ENCODE peak calls at places on chromosomes 16 and 17, in ten cellular contexts. G, Q, T, V, W, U, N, R, S and B are unnamed samples.

GRCh38 chr16:2278956-2279800 is 11.3 kb upstream of the RNPS1 start:
- DNase-seq in G (no peak), Q (no peak), T (no peak), V (no peak), W (no peak), U (no peak), N (no peak), R (no peak), S (no peak), B (no peak)

GRCh38 chr16:21638573-21638975 is 13.8 kb downstream of the IGSF6 start:
- DNase-seq in G (no peak), Q (no peak), T (no peak), V (no peak), W (no peak), U (no peak), N (no peak), R (no peak), S (no peak), B (no peak)

GRCh38 chr17:164536-165235 is 16.8 kb downstream of the DOC2B start:
- DNase-seq in G (peak), Q (peak), T (no peak), V (peak), W (no peak), U (no peak), N (no peak), R (peak), S (no peak), B (no peak)

GRCh38 chr17:31680126-31680525 is 178.9 kb downstream of the COPRS start:
- DNase-seq in G (no peak), Q (no peak), T (no peak), V (no peak), W (no peak), U (no peak), N (no peak), R (no peak), S (no peak), B (no peak)

GRCh38 chr17:79005063-79005861 is 4.3 kb downstream of the CANT1 start:
- DNase-seq in G (no peak), Q (peak), T (peak), V (peak), W (no peak), U (no peak), N (peak), R (peak), S (no peak), B (peak)

GRCh38 chr17:56912105-56912999 is 1.5 kb downstream of the TRIM25 start:
- DNase-seq in G (no peak), Q (peak), T (peak), V (peak), W (no peak), U (no peak), N (no peak), R (peak), S (no peak), B (peak)

GRCh38 chr17:80565347-80566053 is 20.9 kb downstream of the RPTOR start:
- DNase-seq in G (no peak), Q (no peak), T (no peak), V (peak), W (no peak), U (no peak), N (no peak), R (peak), S (no peak), B (no peak)

GRCh38 chr16:15853021-15853420 is 3.8 kb downstream of the MYH11 start:
- DNase-seq in G (no peak), Q (no peak), T (no peak), V (no peak), W (no peak), U (no peak), N (no peak), R (no peak), S (no peak), B (no peak)

GRCh38 chr17:57372156-57372555 is 115.8 kb downstream of the MSI2 start:
- DNase-seq in G (peak), Q (peak), T (no peak), V (no peak), W (no peak), U (peak), N (no peak), R (no peak), S (no peak), B (no peak)

GRCh38 chr16:21276090-21276489 is 2.0 kb downstream of the CRYM start:
- DNase-seq in G (no peak), Q (no peak), T (no peak), V (no peak), W (no peak), U (no peak), N (no peak), R (no peak), S (no peak), B (no peak)

GRCh38 chr16:65621640-65622039 is 499.8 kb upstream of the CDH11 start:
- DNase-seq in G (no peak), Q (no peak), T (no peak), V (no peak), W (no peak), U (no peak), N (no peak), R (no peak), S (no peak), B (no peak)

GRCh38 chr17:45016823-45017222 is 34.6 kb downstream of the DCAKD start:
- DNase-seq in G (peak), Q (no peak), T (no peak), V (no peak), W (no peak), U (no peak), N (no peak), R (no peak), S (no peak), B (no peak)

GRCh38 chr17:79632432-79632735 is 21.5 kb upstream of the RBFOX3 start:
- DNase-seq in G (no peak), Q (no peak), T (no peak), V (no peak), W (peak), U (no peak), N (no peak), R (no peak), S (peak), B (peak)

DNA sequence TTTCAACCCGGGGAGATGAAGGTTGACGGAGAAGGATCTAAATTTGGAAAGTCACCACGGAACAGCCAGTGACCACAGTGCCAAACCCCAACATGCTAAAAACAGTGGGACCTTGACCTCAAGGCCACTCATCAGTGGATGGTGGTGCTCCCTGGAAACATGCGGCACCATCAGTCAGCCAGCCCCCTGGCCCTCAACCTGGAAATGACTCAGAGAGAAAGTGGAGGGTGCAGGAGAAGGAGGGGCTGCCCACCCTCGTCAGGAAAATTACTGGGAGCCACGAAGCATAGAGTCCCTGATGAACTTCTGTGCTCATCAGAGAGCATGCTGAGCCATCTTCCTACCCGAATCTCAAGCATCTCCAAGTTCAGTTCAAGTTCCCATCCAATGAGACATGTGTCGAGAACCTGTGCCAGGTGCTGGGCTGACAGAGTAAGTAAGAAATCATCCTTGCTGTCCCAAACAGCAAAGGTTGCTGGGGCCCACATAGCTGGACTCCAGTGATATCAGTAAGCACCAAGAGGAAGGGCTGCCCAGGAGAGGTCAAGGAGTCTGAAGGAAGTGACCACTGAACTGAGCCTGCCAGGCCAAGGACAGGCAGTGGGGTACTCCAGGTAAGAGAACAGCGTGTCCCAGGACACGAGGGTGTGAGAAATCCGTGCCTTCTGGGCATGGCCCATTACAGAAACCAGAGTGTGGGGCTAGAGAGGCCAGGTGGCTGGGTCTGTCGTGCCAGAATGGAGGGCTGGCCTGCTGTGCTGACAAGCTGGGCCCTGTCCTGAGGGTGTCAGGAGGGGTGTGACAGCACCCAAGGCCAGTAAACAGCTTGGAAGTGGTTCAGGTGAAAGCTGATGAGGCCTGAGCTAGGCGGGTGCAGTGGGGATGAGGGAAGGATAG is 5.2 kb downstream of the PECAM1 start:
- DNase-seq in G (peak), Q (peak), T (peak), V (peak), W (no peak), U (peak), N (no peak), R (peak), S (peak), B (peak)
- TF ChIP-seq POLR2A in G (no peak), Q (peak), T (no peak), V (no peak), W (no peak), U (no peak), N (no peak), R (no peak), S (no peak), B (no peak)

DNA sequence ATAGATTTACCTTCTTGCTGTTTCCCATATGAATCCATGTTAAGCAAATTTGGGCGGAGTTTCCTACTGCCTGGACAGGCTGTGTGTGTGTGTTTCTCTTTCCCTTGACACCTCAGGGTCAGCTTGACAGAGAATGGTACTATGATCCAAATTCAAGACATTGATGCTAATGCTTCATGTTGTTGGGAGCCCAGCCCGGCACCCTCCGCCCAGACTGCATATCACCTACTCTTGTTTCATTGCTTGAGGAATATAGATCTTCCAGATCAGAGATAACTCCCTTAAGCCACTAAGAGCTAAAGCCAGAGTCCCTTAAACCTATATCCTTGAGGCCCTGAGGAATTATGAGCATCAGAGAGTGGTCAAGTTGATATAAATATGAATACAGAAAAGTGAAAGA is 69.8 kb downstream of the WIPI1 start:
- DNase-seq in G (no peak), Q (no peak), T (no peak), V (no peak), W (no peak), U (no peak), N (no peak), R (no peak), S (no peak), B (no peak)
- TF ChIP-seq POLR2A in G (no peak), Q (no peak), T (peak), V (no peak), W (no peak), U (no peak), N (no peak), R (no peak), S (no peak), B (no peak)

DNA sequence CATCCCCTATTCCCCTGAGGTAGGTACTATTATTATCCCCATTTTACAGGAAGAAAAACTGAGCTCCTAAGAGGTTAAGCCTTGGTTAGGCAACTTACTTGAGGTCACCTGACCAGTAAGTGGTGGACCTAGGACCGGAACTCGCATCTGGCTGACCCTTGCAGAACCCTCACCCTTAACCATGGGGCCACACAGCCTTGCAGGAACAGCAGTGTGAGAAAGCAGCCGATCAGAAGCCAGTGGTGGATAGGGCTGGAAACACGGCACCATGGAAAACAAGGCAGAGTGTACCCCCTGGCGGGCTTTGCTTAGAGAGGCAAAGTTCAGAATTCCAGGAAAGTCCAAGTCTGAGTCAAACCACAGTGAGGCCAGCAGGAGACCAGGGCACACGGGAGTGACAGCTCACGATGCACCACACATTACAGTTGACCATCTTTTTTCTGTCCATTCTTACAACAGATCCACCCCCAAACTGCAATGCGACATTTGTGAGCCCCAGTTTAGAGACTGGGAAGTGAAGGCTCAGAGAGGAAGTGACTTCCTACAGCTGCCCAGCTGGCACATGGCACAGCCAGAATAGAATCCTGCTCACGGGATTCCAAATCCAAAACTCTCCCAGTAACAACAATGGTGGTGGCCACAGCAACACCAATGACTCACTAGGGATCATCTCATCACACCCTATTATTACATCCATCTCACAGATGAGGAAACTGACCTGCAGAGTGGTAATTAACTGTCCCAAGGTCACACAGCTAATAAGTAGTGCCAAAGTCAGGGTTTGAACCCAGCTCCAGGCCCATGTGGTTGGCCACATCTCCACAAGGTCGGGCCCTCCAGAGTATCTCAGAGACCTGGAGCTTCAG is 20.3 kb downstream of the KIFC3 start:
- DNase-seq in G (no peak), Q (no peak), T (no peak), V (no peak), W (no peak), U (peak), N (no peak), R (no peak), S (no peak), B (no peak)
- TF ChIP-seq POLR2A in G (no peak), Q (no peak), T (no peak), V (no peak), W (no peak), U (no peak), N (no peak), R (no peak), S (no peak), B (no peak)

DNA sequence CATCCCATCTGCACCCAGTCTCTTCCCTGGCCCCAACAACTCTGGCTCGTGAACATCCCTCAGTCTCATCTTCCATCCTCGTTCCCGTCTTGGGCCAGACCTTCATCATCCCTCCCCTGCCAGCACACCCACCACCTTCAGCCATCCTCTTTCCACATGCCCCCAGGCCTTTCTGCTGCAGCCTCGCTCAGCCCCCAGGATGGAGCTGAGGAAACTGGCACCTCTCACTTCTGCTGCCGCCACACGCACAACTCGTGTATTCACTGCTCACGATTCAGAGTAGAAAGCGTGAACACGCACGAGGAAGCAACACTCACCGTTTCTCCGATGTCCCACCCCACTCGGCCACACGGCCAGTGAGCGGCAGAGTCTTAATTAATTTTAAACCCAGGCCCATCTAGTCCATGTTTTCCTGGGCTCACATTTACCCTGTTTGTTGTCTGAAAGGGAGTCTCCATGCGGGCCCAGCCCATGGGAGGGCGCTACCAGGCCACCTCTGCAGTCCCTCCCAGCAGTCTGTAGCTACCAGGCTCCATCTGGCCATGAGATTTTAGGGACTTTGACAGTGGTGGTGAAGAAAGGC is 12.5 kb downstream of the C16orf90 start:
- DNase-seq in G (no peak), Q (no peak), T (no peak), V (no peak), W (no peak), U (no peak), N (no peak), R (no peak), S (peak), B (no peak)
- TF ChIP-seq POLR2A in G (no peak), Q (no peak), T (no peak), V (no peak), W (no peak), U (no peak), N (no peak), R (no peak), S (no peak), B (no peak)

DNA sequence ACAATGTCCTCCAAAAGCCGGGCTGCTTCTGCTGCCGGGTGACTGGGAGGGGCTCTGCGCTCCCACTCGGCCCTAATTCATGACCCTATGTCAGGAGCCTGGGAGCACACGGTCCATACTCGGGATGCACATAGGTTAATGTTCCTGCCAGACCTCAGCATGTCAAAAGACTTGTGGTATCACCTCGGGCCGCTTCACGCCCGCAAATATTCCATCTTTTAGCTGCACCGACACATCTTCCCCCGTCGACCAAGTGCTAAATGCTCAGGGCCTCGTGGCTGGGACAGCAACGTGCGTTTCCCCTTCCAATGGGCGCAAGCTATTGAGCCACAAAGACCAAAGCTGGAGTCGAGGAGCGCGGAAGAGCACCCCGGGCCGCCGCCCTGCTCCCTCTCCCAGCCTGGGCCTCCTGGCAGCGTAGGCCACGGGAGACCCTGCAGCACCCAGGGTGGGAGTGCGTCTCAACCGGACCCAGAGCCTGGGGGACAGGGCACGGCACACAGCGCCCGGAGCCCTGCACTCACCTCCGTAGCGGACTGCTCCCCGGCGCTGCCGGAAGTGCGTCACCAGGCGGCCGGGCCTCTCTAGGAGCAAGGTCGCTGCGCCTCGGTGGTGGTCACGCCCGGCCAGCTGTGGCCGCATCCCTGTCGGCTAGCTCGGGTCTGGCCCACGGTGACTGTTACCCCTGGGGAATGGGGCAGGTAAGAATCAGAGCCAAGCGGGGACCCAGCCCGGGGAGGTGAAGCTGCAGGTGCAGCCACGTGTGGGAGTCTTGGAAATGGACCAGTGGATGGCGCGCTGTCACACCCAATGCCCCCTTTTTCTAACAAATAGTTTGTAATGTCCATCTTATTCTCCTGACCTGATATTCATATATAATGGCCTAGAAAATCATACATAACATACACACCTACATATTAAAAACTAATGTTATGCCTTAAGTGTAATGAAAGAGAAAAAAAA is at the start of gene ZNF23:
- DNase-seq in G (peak), Q (peak), T (peak), V (peak), W (peak), U (peak), N (peak), R (peak), S (peak), B (peak)
- TF ChIP-seq POLR2A in G (peak), Q (peak), T (peak), V (peak), W (peak), U (peak), N (peak), R (no peak), S (peak), B (peak)

DNA sequence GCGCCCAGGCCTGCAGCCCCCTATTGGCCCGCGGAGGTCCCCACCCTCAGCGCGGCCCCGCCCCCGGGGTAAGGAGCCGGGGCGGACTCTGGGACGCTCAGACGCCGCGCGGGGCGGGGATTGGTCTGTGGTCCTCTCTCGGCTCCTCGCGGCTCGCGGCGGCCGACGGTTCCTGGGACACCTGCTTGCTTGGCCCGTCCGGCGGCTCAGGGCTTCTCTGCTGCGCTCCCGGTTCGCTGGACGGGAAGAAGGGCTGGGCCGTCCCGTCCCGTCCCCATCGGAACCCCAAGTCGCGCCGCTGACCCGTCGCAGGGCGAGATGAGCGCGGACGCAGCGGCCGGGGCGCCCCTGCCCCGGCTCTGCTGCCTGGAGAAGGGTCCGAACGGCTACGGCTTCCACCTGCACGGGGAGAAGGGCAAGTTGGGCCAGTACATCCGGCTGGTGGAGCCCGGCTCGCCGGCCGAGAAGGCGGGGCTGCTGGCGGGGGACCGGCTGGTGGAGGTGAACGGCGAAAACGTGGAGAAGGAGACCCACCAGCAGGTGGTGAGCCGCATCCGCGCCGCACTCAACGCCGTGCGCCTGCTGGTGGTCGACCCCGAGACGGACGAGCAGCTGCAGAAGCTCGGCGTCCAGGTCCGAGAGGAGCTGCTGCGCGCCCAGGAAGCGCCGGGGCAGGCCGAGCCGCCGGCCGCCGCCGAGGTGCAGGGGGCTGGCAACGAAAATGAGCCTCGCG is at the start of gene NHERF1:
- DNase-seq in G (peak), Q (no peak), T (peak), V (peak), W (peak), U (no peak), N (peak), R (peak), S (peak), B (peak)
- TF ChIP-seq POLR2A in G (peak), Q (peak), T (peak), V (peak), W (peak), U (peak), N (peak), R (peak), S (peak), B (peak)

GRCh38 chr16:9186061-9186460 is 94.6 kb downstream of the HAPSTR1 start:
- DNase-seq in G (no peak), Q (no peak), T (no peak), V (no peak), W (no peak), U (no peak), N (no peak), R (no peak), S (no peak), B (no peak)

GRCh38 chr16:9185396-9185795 is 94.0 kb downstream of the HAPSTR1 start:
- DNase-seq in G (no peak), Q (no peak), T (no peak), V (no peak), W (no peak), U (no peak), N (no peak), R (no peak), S (no peak), B (no peak)

GRCh38 chr16:9184354-9184690 is 92.9 kb downstream of the HAPSTR1 start:
- DNase-seq in G (no peak), Q (no peak), T (no peak), V (no peak), W (no peak), U (no peak), N (no peak), R (no peak), S (no peak), B (no peak)

GRCh38 chr16:9177861-9178260 is 86.4 kb downstream of the HAPSTR1 start:
- DNase-seq in G (no peak), Q (no peak), T (no peak), V (no peak), W (no peak), U (no peak), N (no peak), R (no peak), S (no peak), B (no peak)

GRCh38 chr16:9183682-9184353 is 92.4 kb downstream of the HAPSTR1 start:
- DNase-seq in G (no peak), Q (no peak), T (no peak), V (no peak), W (no peak), U (no peak), N (no peak), R (peak), S (no peak), B (no peak)
- TF ChIP-seq POLR2A in G (no peak), Q (no peak), T (no peak), V (no peak), W (no peak), U (no peak), N (no peak), R (no peak), S (no peak), B (no peak)